ENCODE peak calls at places on chromosome 15, in five cellular contexts. O is neural crest cell; F is WERI-Rb-1; M is CD8-positive, alpha-beta T cell; A is astrocyte of the spinal cord. I is an unnamed sample.

GRCh38 chr15:83230242-83230641 is 22.6 kb upstream of the HDGFL3 start:
- DNase-seq in O (no peak), F (no peak), M (no peak), A (no peak), I (no peak)

GRCh38 chr15:90465140-90465929 is 64.4 kb upstream of the CRTC3 start:
- DNase-seq in O (no peak), F (no peak), M (no peak), A (peak), I (no peak)

GRCh38 chr15:25679492-25679891 is 183.6 kb downstream of the ATP10A start:
- DNase-seq in O (no peak), F (no peak), M (no peak), A (no peak), I (no peak)

GRCh38 chr15:44735482-44736260 is 657 bp upstream of the TRIM69 start:
- DNase-seq in O (no peak), F (no peak), M (peak), A (no peak), I (no peak)

GRCh38 chr15:26631894-26632293 is 141.0 kb downstream of the GABRB3 start:
- DNase-seq in O (no peak), F (no peak), M (no peak), A (no peak), I (no peak)

GRCh38 chr15:33742807-33743206 is 225.5 kb upstream of the CHRM5 start:
- DNase-seq in O (no peak), F (no peak), M (no peak), A (peak), I (no peak)

GRCh38 chr15:100042558-100042957 is 299.2 kb downstream of the ADAMTS17 start:
- DNase-seq in O (no peak), F (no peak), M (no peak), A (no peak), I (no peak)

GRCh38 chr15:90762109-90762508 is 45.0 kb downstream of the BLM start:
- DNase-seq in O (no peak), F (no peak), M (no peak), A (peak), I (no peak)

GRCh38 chr15:64163662-64164362 is 990 bp upstream of the PPIB start:
- DNase-seq in O (no peak), F (no peak), M (no peak), A (no peak), I (no peak)

GRCh38 chr15:73295630-73296286 is 73.0 kb downstream of the HCN4 start:
- DNase-seq in O (no peak), F (no peak), M (no peak), A (no peak), I (no peak)

GRCh38 chr15:66089049-66089448 is 164.5 kb downstream of the MEGF11 start:
- DNase-seq in O (no peak), F (no peak), M (no peak), A (no peak), I (no peak)

GRCh38 chr15:51776952-51777574 is 25.7 kb downstream of the TMOD2 start:
- DNase-seq in O (peak), F (peak), M (peak), A (peak), I (peak)

GRCh38 chr15:51783967-51784366 is 32.6 kb downstream of the TMOD2 start:
- DNase-seq in O (no peak), F (no peak), M (no peak), A (no peak), I (no peak)

GRCh38 chr15:51781506-51781905 is 30.1 kb downstream of the TMOD2 start:
- DNase-seq in O (no peak), F (no peak), M (no peak), A (no peak), I (no peak)

GRCh38 chr15:51780636-51781035 is 29.2 kb downstream of the TMOD2 start:
- DNase-seq in O (no peak), F (no peak), M (no peak), A (no peak), I (no peak)

GRCh38 chr15:51782357-51782896 is 31.0 kb downstream of the TMOD2 start:
- DNase-seq in O (no peak), F (no peak), M (no peak), A (no peak), I (no peak)
- TF ChIP-seq CTCF in O (peak), F (peak), M (no peak), A (peak), I (no peak)

DNA sequence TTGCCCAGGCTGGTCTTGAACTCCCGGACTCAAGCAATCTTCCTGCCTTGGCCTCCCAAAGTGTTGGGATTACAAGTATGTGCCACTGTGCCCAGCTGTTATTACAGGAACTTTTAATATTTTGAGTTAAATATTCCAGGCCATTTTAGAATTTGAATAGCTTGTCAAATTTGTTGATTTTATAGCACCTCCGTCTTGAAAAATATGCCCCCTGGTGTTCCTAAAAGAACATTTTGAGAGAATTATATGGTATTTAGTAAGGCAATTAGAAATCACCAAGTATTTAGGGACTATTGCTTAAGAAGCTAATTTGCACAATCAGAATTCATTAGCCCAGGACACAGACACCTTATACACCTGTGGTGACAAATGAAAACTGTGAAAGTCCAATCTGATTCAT is 23.7 kb downstream of the PDE8A start:
- DNase-seq in O (no peak), F (no peak), M (no peak), A (no peak), I (no peak)
- TF ChIP-seq CTCF in O (peak), F (no peak), M (no peak), A (peak), I (no peak)

GRCh38 chr15:29560896-29561295 is 261.4 kb downstream of the TJP1 start:
- DNase-seq in O (no peak), F (no peak), M (no peak), A (no peak), I (no peak)

GRCh38 chr15:29550834-29551465 is 271.3 kb downstream of the TJP1 start:
- DNase-seq in O (no peak), F (no peak), M (no peak), A (no peak), I (no peak)

GRCh38 chr15:29558261-29558660 is 264.0 kb downstream of the TJP1 start:
- DNase-seq in O (no peak), F (no peak), M (no peak), A (no peak), I (no peak)

GRCh38 chr15:29554531-29554930 is 267.7 kb downstream of the TJP1 start:
- DNase-seq in O (no peak), F (no peak), M (no peak), A (no peak), I (no peak)

GRCh38 chr15:29556385-29556784 is 265.9 kb downstream of the TJP1 start:
- DNase-seq in O (no peak), F (no peak), M (no peak), A (peak), I (no peak)
- TF ChIP-seq CTCF in O (no peak), F (no peak), M (no peak), A (no peak), I (no peak)

GRCh38 chr15:38724827-38725226 is 160.2 kb upstream of the RASGRP1 start:
- DNase-seq in O (no peak), F (no peak), M (no peak), A (no peak), I (no peak)
- TF ChIP-seq CTCF in O (no peak), F (no peak), M (no peak), A (no peak), I (no peak)

DNA sequence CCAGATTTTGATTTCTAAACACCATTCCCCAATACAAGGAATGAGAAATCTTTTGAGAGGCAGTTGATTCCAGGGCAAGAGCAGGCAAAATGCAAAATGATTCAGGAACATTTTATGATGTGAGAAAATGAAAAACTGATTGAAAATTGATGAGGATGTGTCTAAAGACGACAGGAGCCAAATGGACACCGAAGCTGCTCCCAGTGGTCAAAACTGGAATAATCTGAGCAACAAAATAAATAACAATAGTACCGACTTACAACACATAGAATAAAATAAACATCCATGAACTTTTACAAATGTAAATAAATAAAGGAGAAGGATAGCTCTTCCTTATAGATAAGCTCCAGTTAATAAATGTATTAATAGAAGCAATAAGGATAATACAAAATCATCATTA is 186.8 kb downstream of the OCA2 start:
- DNase-seq in O (no peak), F (no peak), M (no peak), A (no peak), I (no peak)
- TF ChIP-seq CTCF in O (peak), F (no peak), M (no peak), A (no peak), I (no peak)

GRCh38 chr15:31366169-31366734 is 39.6 kb downstream of the KLF13 start:
- DNase-seq in O (no peak), F (no peak), M (no peak), A (no peak), I (no peak)
- TF ChIP-seq CTCF in O (no peak), F (peak), M (peak), A (no peak), I (no peak)